ENCODE peak calls at places on chromosomes 6 and 20, in six cellular contexts. K, L, D, Z, C and V are unnamed samples.

GRCh38 chr6:166597711-166598440 is 11.4 kb upstream of the RAMACL start:
- DNase-seq in K (no peak), L (no peak), D (no peak), Z (no peak), C (no peak), V (no peak)

GRCh38 chr6:129863664-129864063 is 2.5 kb upstream of the TMEM244 start:
- DNase-seq in K (no peak), L (peak; percentile 77), D (no peak), Z (no peak), C (no peak), V (no peak)

GRCh38 chr20:56710577-56711465 is 81.7 kb downstream of the TFAP2C start:
- DNase-seq in K (no peak), L (peak; percentile 6), D (no peak), Z (no peak), C (no peak), V (no peak)

GRCh38 chr6:30897882-30898281 is 10.1 kb upstream of the GTF2H4 start:
- DNase-seq in K (no peak), L (no peak), D (no peak), Z (no peak), C (no peak), V (no peak)

GRCh38 chr20:18058661-18059467 is 1.1 kb upstream of the OVOL2 start:
- DNase-seq in K (no peak), L (peak; percentile 16), D (peak; percentile 82), Z (no peak), C (no peak), V (no peak)

GRCh38 chr6:44926556-44926955 is 401.6 kb upstream of the RUNX2 start:
- DNase-seq in K (no peak), L (no peak), D (no peak), Z (no peak), C (no peak), V (no peak)

GRCh38 chr20:57990396-57990987 is 238.0 kb downstream of the ANKRD60 start:
- DNase-seq in K (no peak), L (no peak), D (no peak), Z (no peak), C (no peak), V (no peak)

GRCh38 chr6:170443151-170443662 is 109.9 kb downstream of the PSMB1 start:
- DNase-seq in K (no peak), L (no peak), D (no peak), Z (no peak), C (no peak), V (no peak)

GRCh38 chr6:139577991-139578604 is 203.7 kb upstream of the CITED2 start:
- DNase-seq in K (no peak), L (no peak), D (no peak), Z (peak; percentile 23), C (no peak), V (no peak)

GRCh38 chr6:140956567-140957306 is 1176.0 kb upstream of the GJE1 start:
- DNase-seq in K (no peak), L (no peak), D (no peak), Z (no peak), C (no peak), V (no peak)

GRCh38 chr6:46848684-46849360 is 55.6 kb downstream of the MEP1A start:
- DNase-seq in K (no peak), L (peak; percentile 53), D (peak; percentile 96), Z (peak; percentile 71), C (peak; percentile 78), V (peak; percentile 75)

GRCh38 chr20:51462566-51463276 is 79.8 kb downstream of the NFATC2 start:
- DNase-seq in K (no peak), L (no peak), D (no peak), Z (no peak), C (no peak), V (no peak)

GRCh38 chr6:88616380-88616779 is 347.0 kb downstream of the RNGTT start:
- DNase-seq in K (no peak), L (no peak), D (no peak), Z (no peak), C (no peak), V (no peak)
- H3K9me3 ChIP-seq in K (peaks cover 9% of the 10 kb centered on the region), L (no peaks in the 10 kb centered on the region), D (no peaks in the 10 kb centered on the region), Z (no peaks in the 10 kb centered on the region), C (no peaks in the 10 kb centered on the region), V (no peaks in the 10 kb centered on the region)

DNA sequence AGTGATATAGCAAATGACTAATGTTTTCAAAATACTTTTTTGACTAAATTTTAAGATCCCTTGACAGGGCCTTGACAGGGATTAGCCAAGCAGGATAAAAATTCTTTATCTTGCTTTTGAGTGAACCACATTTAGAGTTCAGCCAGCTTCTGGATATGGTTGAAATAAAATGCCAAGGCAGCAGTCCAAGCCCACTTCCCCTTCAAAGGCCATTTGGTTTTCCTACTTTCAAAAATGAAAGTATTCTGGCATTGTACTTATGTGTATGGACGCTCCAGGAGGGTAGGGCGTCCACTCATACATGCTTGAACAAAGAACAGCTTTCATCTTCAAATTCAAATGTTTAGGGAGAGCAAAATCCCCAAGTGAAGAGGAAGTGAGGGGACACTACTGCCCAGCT is 82.3 kb upstream of the BCLAF1 start:
- DNase-seq in K (no peak), L (no peak), D (no peak), Z (no peak), C (no peak), V (no peak)
- TF ChIP-seq ZNF274 in K (no peak), L (no peak), D (no peak), Z (no peak), C (no peak), V (no peak)

GRCh38 chr6:125943528-125944433 is 12.8 kb upstream of the HINT3 start:
- DNase-seq in K (no peak), L (no peak), D (no peak), Z (no peak), C (peak; percentile 68), V (no peak)

GRCh38 chr6:125942677-125943527 is 13.7 kb upstream of the HINT3 start:
- DNase-seq in K (no peak), L (no peak), D (no peak), Z (peak; percentile 59), C (peak; percentile 43), V (no peak)

GRCh38 chr6:125944896-125945295 is 11.7 kb upstream of the HINT3 start:
- DNase-seq in K (no peak), L (no peak), D (no peak), Z (no peak), C (no peak), V (no peak)

GRCh38 chr6:125945378-125946141 is 11.0 kb upstream of the HINT3 start:
- DNase-seq in K (no peak), L (no peak), D (no peak), Z (peak; percentile 90), C (peak; percentile 72), V (no peak)

GRCh38 chr6:125944434-125944816 is 12.1 kb upstream of the HINT3 start:
- DNase-seq in K (no peak), L (no peak), D (no peak), Z (peak; percentile 98), C (peak; percentile 30), V (no peak)
- TF ChIP-seq YY1 in K (no peak), L (no peak), D (no peak), Z (no peak), C (no peak), V (no peak)

DNA sequence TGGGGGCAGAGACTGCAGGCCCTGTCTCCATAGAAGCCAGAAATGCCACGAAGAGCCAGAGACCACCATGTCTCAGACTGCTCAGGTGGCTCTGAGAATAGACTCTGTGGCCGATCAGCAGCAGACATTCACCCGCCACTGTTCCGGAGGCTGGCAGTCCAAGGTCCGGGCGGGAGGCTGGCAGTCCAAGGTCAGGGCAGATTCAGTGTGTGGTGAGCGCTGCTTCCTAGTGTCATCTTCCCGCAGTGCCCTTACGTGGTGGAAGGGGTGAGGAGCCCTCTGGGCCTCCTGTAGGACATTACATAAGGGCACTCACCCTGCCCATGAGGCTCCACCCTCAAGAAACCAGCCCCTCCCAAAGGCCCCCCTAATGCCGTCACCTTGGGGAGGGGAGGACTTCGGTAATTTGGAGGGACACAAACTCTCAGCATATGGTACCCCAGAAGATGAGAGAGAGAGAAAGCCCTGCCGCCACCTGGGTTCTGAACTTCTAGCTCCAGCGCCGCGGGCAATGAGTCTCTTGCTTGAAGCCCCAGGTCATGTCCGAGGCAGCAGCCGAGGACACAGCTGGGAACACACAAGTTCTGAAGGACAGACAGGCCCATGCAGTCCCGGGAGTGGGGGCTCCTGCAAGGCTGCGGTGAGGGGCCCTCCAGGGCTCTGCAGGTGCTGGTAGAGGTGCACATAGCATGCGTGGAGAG is 36.4 kb downstream of the DACT2 start:
- DNase-seq in K (no peak), L (no peak), D (no peak), Z (peak; percentile 74), C (no peak), V (no peak)
- H3K9me3 ChIP-seq in K (no peaks in the 10 kb centered on the region), L (no peaks in the 10 kb centered on the region), D (no peaks in the 10 kb centered on the region), Z (no peaks in the 10 kb centered on the region), C (no peaks in the 10 kb centered on the region), V (no peaks in the 10 kb centered on the region)

GRCh38 chr6:105014954-105015353 is 58.0 kb downstream of the LIN28B start:
- DNase-seq in K (no peak), L (no peak), D (no peak), Z (no peak), C (no peak), V (no peak)
- TF ChIP-seq ZNF274 in K (no peak), L (no peak), D (no peak), Z (no peak), C (no peak), V (no peak)

DNA sequence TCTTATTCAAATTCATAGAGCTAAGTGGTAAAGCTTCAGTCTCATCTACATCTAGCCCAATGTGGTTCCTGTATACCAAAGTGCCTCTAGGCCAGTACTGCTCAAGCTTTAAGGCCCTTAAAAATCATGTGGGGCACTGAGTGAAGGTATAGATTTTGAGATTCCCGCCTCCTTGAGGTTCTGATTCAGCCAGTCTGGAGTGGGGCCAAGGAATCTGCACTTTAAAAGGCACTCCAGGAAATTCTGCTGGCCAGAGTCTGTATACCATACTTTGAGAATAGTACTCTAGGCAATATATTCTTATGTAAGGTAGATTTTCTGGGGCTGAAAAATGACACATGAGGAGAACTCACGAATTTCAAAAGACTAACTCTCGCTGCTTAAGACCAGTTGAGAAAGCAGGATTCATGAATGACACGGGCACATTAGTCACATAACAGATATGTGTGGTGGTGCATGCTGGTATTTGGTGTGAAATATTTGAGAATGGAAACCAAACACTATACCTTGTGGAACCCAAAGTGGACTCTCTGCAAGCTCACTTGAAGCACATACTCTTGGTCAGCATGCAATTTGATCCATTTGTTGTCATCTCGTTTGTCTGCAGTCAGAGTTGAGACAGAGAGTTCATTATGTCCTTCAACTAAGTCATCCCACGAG is 47.6 kb upstream of the SIM1 start:
- DNase-seq in K (no peak), L (no peak), D (no peak), Z (no peak), C (no peak), V (no peak)
- TF ChIP-seq YY1 in K (no peak), L (no peak), D (no peak), Z (no peak), C (no peak), V (no peak)

GRCh38 chr6:155913816-155914215 is 458.2 kb upstream of the NOX3 start:
- DNase-seq in K (no peak), L (no peak), D (no peak), Z (no peak), C (no peak), V (no peak)
- H3K9me3 ChIP-seq in K (no peaks in the 10 kb centered on the region), L (no peaks in the 10 kb centered on the region), D (no peaks in the 10 kb centered on the region), Z (no peaks in the 10 kb centered on the region), C (no peaks in the 10 kb centered on the region), V (peaks cover 2% of the 10 kb centered on the region)

DNA sequence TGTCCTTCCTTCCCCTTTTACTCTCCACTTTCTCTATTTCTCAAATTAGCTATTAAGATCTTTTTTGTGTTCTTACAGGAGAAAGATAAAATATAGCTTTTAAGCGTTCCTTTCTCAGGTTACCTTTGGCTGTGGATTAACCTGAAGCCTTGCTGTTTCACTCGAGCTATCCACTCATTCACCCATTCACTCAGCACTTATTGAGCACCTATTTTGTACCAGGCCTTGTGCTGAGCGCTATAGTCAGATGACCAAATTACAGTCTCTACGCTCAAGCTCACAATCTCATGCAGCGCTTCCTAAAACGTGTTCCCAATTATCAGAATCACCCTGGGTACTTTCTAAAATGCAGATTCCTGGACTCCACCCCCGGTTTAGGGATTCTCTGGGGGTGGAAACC is 1.8 kb upstream of the CEP250 start:
- DNase-seq in K (no peak), L (no peak), D (no peak), Z (no peak), C (no peak), V (no peak)
- TF ChIP-seq ZNF274 in K (no peak), L (no peak), D (no peak), Z (no peak), C (no peak), V (no peak)